ENCODE peak calls at places on chromosomes 3 and 15, in nine cellular contexts. X is neuronal stem cell; F is AG04449; S is fibroblast of mammary gland; V is NCI-H1105; L is mesendoderm; J is stimulated activated CD4-positive, alpha-beta T cell treated with anti-CD3 and anti-CD28 coated beads, Interleukin-15, amount 100 ng/mL, for 1 hour; I is T1000; A is H4. R is an unnamed sample.

GRCh38 chr3:106176734-106177133 is 307.9 kb upstream of the CBLB start:
- DNase-seq in F (no peak), J (no peak), A (no peak), L (no peak), V (no peak), I (no peak), S (peak; percentile 12), X (no peak), R (no peak)

GRCh38 chr15:86611392-86612040 is 531.8 kb downstream of the AGBL1 start:
- DNase-seq in I (no peak), V (no peak), F (no peak), S (peak; percentile 4), A (peak; percentile 94), L (peak; percentile 64), X (no peak), J (no peak), R (no peak)

GRCh38 chr15:99143655-99144610 is 39.1 kb downstream of the SYNM start:
- DNase-seq in I (no peak), V (no peak), A (no peak), F (no peak), X (no peak), J (no peak), S (peak; percentile 76), L (peak; percentile 17), R (peak; percentile 37)

GRCh38 chr3:165455360-165455759 is 259.2 kb upstream of the SLITRK3 start:
- DNase-seq in J (no peak), V (no peak), X (no peak), F (no peak), S (no peak), L (no peak), A (no peak), I (no peak), R (no peak)

GRCh38 chr3:43024183-43024865 is 45.2 kb downstream of the GASK1A start:
- DNase-seq in X (no peak), S (no peak), I (no peak), L (peak; percentile 33), V (no peak), A (no peak), F (no peak), J (no peak), R (no peak)

GRCh38 chr3:115077501-115078250 is 69.4 kb downstream of the ZBTB20 start:
- DNase-seq in F (no peak), X (no peak), L (no peak), S (no peak), I (no peak), J (no peak), A (no peak), V (no peak), R (no peak)

GRCh38 chr3:19348500-19348899 is 200.2 kb downstream of the KCNH8 start:
- DNase-seq in X (no peak), S (no peak), A (no peak), F (no peak), J (no peak), V (no peak), I (no peak), L (peak; percentile 3), R (no peak)

GRCh38 chr3:196341142-196341541 is 3.0 kb upstream of the TM4SF19 start:
- DNase-seq in F (peak; percentile 14), A (peak; percentile 67), J (no peak), L (no peak), S (peak; percentile 87), V (no peak), X (no peak), I (no peak), R (peak; percentile 38)

GRCh38 chr3:43372809-43373587 is 86.7 kb downstream of the SNRK start:
- DNase-seq in L (peak; percentile 42), A (no peak), J (no peak), F (no peak), I (no peak), S (no peak), X (peak; percentile 9), V (no peak), R (no peak)

GRCh38 chr15:25989327-25989726 is 126.2 kb upstream of the ATP10A start:
- DNase-seq in I (no peak), X (no peak), L (peak; percentile 30), S (no peak), F (no peak), V (no peak), J (no peak), A (no peak), R (no peak)

GRCh38 chr15:58771621-58772235 is 626 bp downstream of the MINDY2 start:
- DNase-seq in V (peak; percentile 40), X (no peak), F (no peak), I (no peak), S (no peak), J (peak; percentile 5), A (no peak), L (peak; percentile 77), R (no peak)

GRCh38 chr3:53045107-53045783 is 628 bp downstream of the SFMBT1 start:
- DNase-seq in J (peak; percentile 41), I (no peak), S (peak; percentile 38), L (peak; percentile 28), V (peak; percentile 4), F (no peak), A (peak; percentile 14), X (peak; percentile 54), R (no peak)

GRCh38 chr15:101652783-101653430 is 726 bp upstream of the TM2D3 start:
- DNase-seq in I (no peak), L (peak; percentile 56), S (peak; percentile 67), A (no peak), J (no peak), X (no peak), F (no peak), V (no peak), R (no peak)

GRCh38 chr3:45947361-45947760 is 4.1 kb downstream of the CXCR6 start:
- DNase-seq in S (no peak), X (no peak), L (no peak), I (no peak), V (no peak), F (no peak), J (no peak), A (peak; percentile 32), R (no peak)

GRCh38 chr3:194537732-194538247 is 51.0 kb upstream of the ATP13A3 start:
- DNase-seq in V (peak; percentile 14), J (no peak), X (no peak), L (peak; percentile 29), A (peak; percentile 76), S (peak; percentile 35), I (peak; percentile 51), F (no peak), R (no peak)

GRCh38 chr3:100044369-100044768 is 69.9 kb downstream of the FILIP1L start:
- DNase-seq in A (no peak), L (no peak), F (no peak), S (no peak), X (no peak), I (no peak), V (no peak), J (no peak), R (no peak)

GRCh38 chr3:45896956-45897355 is 10.6 kb downstream of the CCR9 start:
- DNase-seq in V (no peak), F (peak; percentile 45), I (no peak), J (no peak), L (no peak), X (no peak), S (peak; percentile 34), A (peak; percentile 54), R (no peak)

GRCh38 chr3:107347717-107348116 is 29.5 kb upstream of the CCDC54 start:
- DNase-seq in L (no peak), V (no peak), F (no peak), X (no peak), I (no peak), J (no peak), A (no peak), S (no peak), R (no peak)

GRCh38 chr3:126509565-126510322 is 7.8 kb downstream of the UROC1 start:
- DNase-seq in I (no peak), X (no peak), S (no peak), A (no peak), V (no peak), L (no peak), F (no peak), J (no peak), R (no peak)

GRCh38 chr3:53812434-53812833 is 33.8 kb downstream of the CHDH start:
- DNase-seq in I (no peak), V (no peak), F (no peak), X (no peak), J (no peak), L (peak; percentile 34), A (no peak), S (no peak), R (no peak)

GRCh38 chr3:169044341-169045113 is 619.0 kb downstream of the MECOM start:
- DNase-seq in V (no peak), L (no peak), J (no peak), S (peak; percentile 90), X (no peak), F (no peak), I (no peak), A (no peak), R (peak; percentile 43)

R was measured in AG09309.